ENCODE peak calls at places on chromosomes 5 and 9, in six cellular contexts. Y is cardiac muscle cell, S is lower lobe of right lung, D is AG09309, H is KBM-7, O is thoracic aorta. U is an unnamed sample.

GRCh38 chr5:34656700-34657549 is 797 bp downstream of the RAI14 start:
- DNase-seq in Y (peak), S (peak), D (no peak), H (peak), O (no peak), U (no peak)

GRCh38 chr9:68949271-68950000 is 64.5 kb downstream of the PRKACG start:
- DNase-seq in Y (peak), S (no peak), D (no peak), H (no peak), O (no peak), U (no peak)

GRCh38 chr9:114282926-114283325 is 40.0 kb upstream of the ORM1 start:
- DNase-seq in Y (peak), S (peak), D (peak), H (no peak), O (no peak), U (no peak)

GRCh38 chr5:154449786-154450185 is 4.0 kb downstream of the SAP30L start:
- DNase-seq in Y (no peak), S (no peak), D (no peak), H (no peak), O (no peak), U (no peak)

GRCh38 chr5:53337827-53338226 is 142.6 kb upstream of the FST start:
- DNase-seq in Y (no peak), S (no peak), D (no peak), H (no peak), O (no peak), U (no peak)

GRCh38 chr9:136324501-136325300 is 2.6 kb upstream of the GPSM1 start:
- DNase-seq in Y (no peak), S (peak), D (no peak), H (no peak), O (no peak), U (no peak)

GRCh38 chr9:19371942-19372341 is 8.1 kb downstream of the RPS6 start:
- DNase-seq in Y (no peak), S (no peak), D (no peak), H (peak), O (no peak), U (peak)

GRCh38 chr5:157558089-157558595 is 17.4 kb downstream of the ADAM19 start:
- DNase-seq in Y (peak), S (no peak), D (peak), H (no peak), O (no peak), U (no peak)